ENCODE peak calls at places on chromosomes 6 and 20, in ten cellular contexts. J, F, Z, A, X, P, D, I, V and Q are unnamed samples.

GRCh38 chr20:12255571-12255970 is 337.9 kb downstream of the BTBD3 start:
- DNase-seq in J (no peak), F (no peak), Z (no peak), A (no peak), X (no peak), P (no peak), D (no peak), I (no peak), V (peak; percentile 19), Q (no peak)

GRCh38 chr6:42452171-42453026 is 673 bp upstream of the TRERF1 start:
- DNase-seq in J (peak; percentile 87), F (peak; percentile 66), Z (peak; percentile 80), A (peak; percentile 43), X (peak; percentile 89), P (peak; percentile 34), D (peak; percentile 68), I (no peak), V (peak; percentile 74), Q (peak; percentile 80)

GRCh38 chr20:3068986-3069900 is 2.2 kb upstream of the OXT start:
- DNase-seq in J (no peak), F (peak; percentile 48), Z (no peak), A (peak; percentile 47), X (peak; percentile 61), P (no peak), D (peak; percentile 93), I (no peak), V (peak; percentile 72), Q (no peak)

GRCh38 chr20:33387177-33387576 is 14.1 kb downstream of the CDK5RAP1 start:
- DNase-seq in J (no peak), F (no peak), Z (no peak), A (no peak), X (no peak), P (no peak), D (no peak), I (no peak), V (peak; percentile 45), Q (no peak)

GRCh38 chr20:20237093-20237959 is 130.6 kb upstream of the INSM1 start:
- DNase-seq in J (peak; percentile 56), F (peak; percentile 45), Z (peak; percentile 54), A (peak; percentile 12), X (peak; percentile 82), P (peak; percentile 35), D (peak; percentile 33), I (no peak), V (peak; percentile 27), Q (peak; percentile 46)

GRCh38 chr6:166318649-166319600 is 10.7 kb upstream of the PRR18 start:
- DNase-seq in J (no peak), F (peak; percentile 63), Z (no peak), A (no peak), X (no peak), P (no peak), D (no peak), I (no peak), V (no peak), Q (no peak)

GRCh38 chr20:62548483-62548882 is 72.7 kb upstream of the GATA5 start:
- DNase-seq in J (no peak), F (peak; percentile 62), Z (no peak), A (no peak), X (peak; percentile 61), P (no peak), D (no peak), I (no peak), V (no peak), Q (no peak)

GRCh38 chr6:42978487-42978792 is 541 bp downstream of the PEX6 start:
- DNase-seq in J (no peak), F (no peak), Z (no peak), A (no peak), X (peak; percentile 83), P (no peak), D (no peak), I (no peak), V (peak; percentile 34), Q (peak; percentile 74)

GRCh38 chr6:17057322-17057721 is 44.5 kb upstream of the STMND1 start:
- DNase-seq in J (no peak), F (no peak), Z (no peak), A (no peak), X (no peak), P (no peak), D (no peak), I (no peak), V (peak; percentile 63), Q (no peak)

GRCh38 chr6:138017156-138017757 is 90.0 kb downstream of the PERP start:
- DNase-seq in J (no peak), F (no peak), Z (no peak), A (no peak), X (peak; percentile 22), P (no peak), D (peak; percentile 28), I (no peak), V (peak; percentile 4), Q (no peak)

GRCh38 chr6:108312604-108313003 is 17.8 kb downstream of the AFG1L start:
- DNase-seq in J (no peak), F (no peak), Z (no peak), A (no peak), X (no peak), P (no peak), D (no peak), I (no peak), V (no peak), Q (no peak)

GRCh38 chr6:9412951-9413559 is 977.7 kb upstream of the SLC35B3 start:
- DNase-seq in J (peak; percentile 31), F (peak; percentile 31), Z (peak; percentile 69), A (peak; percentile 1), X (peak; percentile 19), P (no peak), D (no peak), I (no peak), V (peak; percentile 28), Q (peak; percentile 36)

GRCh38 chr20:17849901-17850673 is 118.5 kb downstream of the SNX5 start:
- DNase-seq in J (no peak), F (no peak), Z (no peak), A (no peak), X (no peak), P (no peak), D (no peak), I (peak; percentile 96), V (peak; percentile 99), Q (no peak)

GRCh38 chr20:61955668-61956395 is 109.8 kb downstream of the TAF4 start:
- DNase-seq in J (no peak), F (no peak), Z (no peak), A (no peak), X (no peak), P (no peak), D (no peak), I (no peak), V (no peak), Q (no peak)

GRCh38 chr20:38290829-38291581 is 13.0 kb upstream of the BPI start:
- DNase-seq in J (no peak), F (peak; percentile 83), Z (no peak), A (no peak), X (peak; percentile 85), P (no peak), D (no peak), I (no peak), V (peak; percentile 85), Q (peak; percentile 35)

GRCh38 chr6:53484409-53485280 is 60.3 kb downstream of the GCLC start:
- DNase-seq in J (peak; percentile 66), F (peak; percentile 41), Z (peak; percentile 91), A (peak; percentile 68), X (peak; percentile 17), P (peak; percentile 79), D (peak; percentile 76), I (peak; percentile 46), V (peak; percentile 81), Q (peak; percentile 77)

GRCh38 chr6:37866590-37867507 is 47.3 kb downstream of the ZFAND3 start:
- DNase-seq in J (no peak), F (no peak), Z (no peak), A (no peak), X (no peak), P (no peak), D (no peak), I (no peak), V (no peak), Q (no peak)

GRCh38 chr6:154888896-154889295 is 106.2 kb upstream of the TIAM2 start:
- DNase-seq in J (no peak), F (no peak), Z (no peak), A (no peak), X (no peak), P (no peak), D (no peak), I (no peak), V (no peak), Q (no peak)

GRCh38 chr20:63563186-63563935 is 9.4 kb downstream of the FNDC11 start:
- DNase-seq in J (no peak), F (no peak), Z (no peak), A (no peak), X (no peak), P (no peak), D (no peak), I (no peak), V (no peak), Q (no peak)

GRCh38 chr20:14065774-14066173 is 70.5 kb downstream of the MACROD2 start:
- DNase-seq in J (no peak), F (no peak), Z (no peak), A (no peak), X (no peak), P (no peak), D (no peak), I (no peak), V (no peak), Q (no peak)

GRCh38 chr6:8025191-8025590 is 39.0 kb downstream of the BLOC1S5 start:
- DNase-seq in J (no peak), F (no peak), Z (no peak), A (no peak), X (no peak), P (no peak), D (no peak), I (no peak), V (no peak), Q (no peak)

GRCh38 chr6:37530294-37530693 is 30.6 kb upstream of the CCDC167 start:
- DNase-seq in J (no peak), F (no peak), Z (no peak), A (no peak), X (no peak), P (no peak), D (no peak), I (no peak), V (no peak), Q (no peak)

GRCh38 chr20:62155428-62156253 is 12.1 kb downstream of the SS18L1 start:
- DNase-seq in J (no peak), F (no peak), Z (no peak), A (no peak), X (peak; percentile 80), P (no peak), D (no peak), I (no peak), V (no peak), Q (no peak)

GRCh38 chr20:44629017-44629385 is 22.5 kb downstream of the ADA start:
- DNase-seq in J (no peak), F (no peak), Z (no peak), A (no peak), X (no peak), P (no peak), D (no peak), I (no peak), V (no peak), Q (no peak)

GRCh38 chr6:108844632-108845031 is 3.6 kb upstream of the ARMC2 start:
- DNase-seq in J (no peak), F (no peak), Z (no peak), A (no peak), X (no peak), P (no peak), D (no peak), I (no peak), V (no peak), Q (no peak)

GRCh38 chr6:43890197-43891062 is 120.4 kb downstream of the VEGFA start:
- DNase-seq in J (no peak), F (no peak), Z (no peak), A (no peak), X (peak; percentile 69), P (no peak), D (no peak), I (no peak), V (no peak), Q (no peak)